ENCODE peak calls at places on chromosome 17, in four cellular contexts. J is HCT116, H is Panc1, U is K562. W is an unnamed sample.

GRCh38 chr17:41667280-41668008 is 21.2 kb upstream of the EIF1 start:
- DNase-seq in J (no peak), H (no peak), U (peak), W (no peak)

GRCh38 chr17:37742114-37742761 is 2.6 kb downstream of the HNF1B start:
- DNase-seq in J (no peak), H (no peak), U (no peak), W (no peak)

GRCh38 chr17:42101513-42102292 is 3.4 kb upstream of the ZNF385C start:
- DNase-seq in J (peak), H (no peak), U (peak), W (peak)

GRCh38 chr17:45246861-45247428 is 14.9 kb downstream of the SPATA32 start:
- DNase-seq in J (no peak), H (no peak), U (peak), W (no peak)

GRCh38 chr17:55664287-55664686 is 58.4 kb downstream of the TMEM100 start:
- DNase-seq in J (no peak), H (no peak), U (no peak), W (no peak)

GRCh38 chr17:14203392-14203791 is 33.3 kb downstream of the CDRT15 start:
- DNase-seq in J (no peak), H (no peak), U (peak), W (no peak)

GRCh38 chr17:48215583-48216139 is 108.1 kb downstream of the SNX11 start:
- DNase-seq in J (peak), H (no peak), U (peak), W (peak)

GRCh38 chr17:29560306-29560705 is 6.5 kb downstream of the ABHD15 start:
- DNase-seq in J (no peak), H (no peak), U (no peak), W (no peak)

GRCh38 chr17:80584171-80584905 is 39.7 kb downstream of the RPTOR start:
- DNase-seq in J (no peak), H (no peak), U (no peak), W (no peak)

GRCh38 chr17:41896726-41897125 is 22.0 kb downstream of the ACLY start:
- DNase-seq in J (no peak), H (no peak), U (no peak), W (no peak)

GRCh38 chr17:6677158-6677831 is 25.7 kb downstream of the C17orf100 start:
- DNase-seq in J (no peak), H (no peak), U (no peak), W (peak)

GRCh38 chr17:6940186-6940649 is 55.6 kb upstream of the ALOX12 start:
- DNase-seq in J (no peak), H (no peak), U (peak), W (no peak)

GRCh38 chr17:6473128-6473767 is 29.0 kb downstream of the PIMREG start:
- DNase-seq in J (peak), H (peak), U (peak), W (peak)

GRCh38 chr17:28384281-28385036 is 13.0 kb downstream of the SARM1 start:
- DNase-seq in J (no peak), H (no peak), U (peak), W (no peak)

GRCh38 chr17:4142107-4142900 is 526 bp downstream of the ZZEF1 start:
- DNase-seq in J (no peak), H (no peak), U (no peak), W (peak)

GRCh38 chr17:75535119-75535537 is 9.6 kb downstream of the LLGL2 start:
- DNase-seq in J (no peak), H (no peak), U (no peak), W (no peak)

GRCh38 chr17:44636562-44636961 is 19.7 kb upstream of the MEIOC start:
- DNase-seq in J (peak), H (no peak), U (no peak), W (peak)

GRCh38 chr17:6106212-6106611 is 36.0 kb downstream of the WSCD1 start:
- DNase-seq in J (no peak), H (no peak), U (no peak), W (no peak)

GRCh38 chr17:37576281-37576680 is 32.9 kb downstream of the SYNRG start:
- DNase-seq in J (no peak), H (no peak), U (no peak), W (no peak)

GRCh38 chr17:55730380-55730779 is 7.7 kb upstream of the TMEM100 start:
- DNase-seq in J (no peak), H (no peak), U (no peak), W (no peak)

GRCh38 chr17:61594294-61594825 is 3.3 kb upstream of the NACA2 start:
- DNase-seq in J (no peak), H (no peak), U (no peak), W (no peak)

GRCh38 chr17:42273474-42274272 is 2.5 kb downstream of the STAT5B start:
- DNase-seq in J (no peak), H (no peak), U (no peak), W (no peak)

GRCh38 chr17:67492824-67493490 is 115.9 kb downstream of the PITPNC1 start:
- DNase-seq in J (no peak), H (no peak), U (no peak), W (no peak)

GRCh38 chr17:67491678-67492019 is 114.6 kb downstream of the PITPNC1 start:
- DNase-seq in J (no peak), H (no peak), U (no peak), W (no peak)

GRCh38 chr17:67492251-67492740 is 115.2 kb downstream of the PITPNC1 start:
- DNase-seq in J (no peak), H (no peak), U (no peak), W (no peak)

GRCh38 chr17:67490471-67490870 is 113.4 kb downstream of the PITPNC1 start:
- DNase-seq in J (no peak), H (no peak), U (no peak), W (no peak)

DNA sequence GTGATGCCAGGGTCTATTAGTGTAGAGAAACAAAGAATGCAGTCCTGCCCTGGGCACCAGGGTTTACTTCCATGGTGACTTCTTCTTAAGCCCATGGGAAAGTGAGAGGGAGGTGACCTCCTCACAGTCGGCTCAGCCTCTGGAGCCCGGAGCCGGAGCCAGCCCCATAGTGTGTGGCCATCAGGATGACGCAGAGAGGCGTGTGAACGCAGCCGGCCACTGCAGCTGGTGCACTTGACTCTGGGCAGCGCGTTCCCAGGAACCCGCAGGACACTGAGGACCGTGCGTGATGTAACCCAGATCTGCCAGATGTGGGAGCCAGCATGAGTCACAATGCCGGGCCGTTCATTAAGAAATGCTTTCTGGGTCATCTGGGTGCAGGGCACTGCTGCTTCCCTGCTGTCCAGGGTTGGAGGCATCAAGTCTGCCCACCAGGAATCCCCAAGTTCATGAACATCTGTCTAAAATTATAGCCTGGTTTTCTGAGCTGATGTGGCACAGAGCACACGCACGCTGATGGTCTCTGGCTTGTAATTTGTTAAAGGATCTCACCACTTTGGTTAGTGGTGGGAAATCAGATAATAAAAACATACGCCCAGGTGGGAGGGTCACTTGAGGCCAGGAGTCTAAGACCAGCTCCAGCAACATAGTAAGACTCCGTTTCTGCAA is 114.1 kb downstream of the PITPNC1 start:
- DNase-seq in J (peak), H (no peak), U (no peak), W (peak)
- TF ChIP-seq TCF7L2 in J (no peak), H (no peak), U (no peak), W (no peak)

GRCh38 chr17:50064253-50064991 is 8.5 kb downstream of the ITGA3 start:
- DNase-seq in J (peak), H (peak), U (peak), W (no peak)

GRCh38 chr17:50060951-50061712 is 5.2 kb downstream of the ITGA3 start:
- DNase-seq in J (no peak), H (no peak), U (no peak), W (no peak)

GRCh38 chr17:50065056-50065455 is 9.1 kb downstream of the ITGA3 start:
- DNase-seq in J (no peak), H (no peak), U (no peak), W (no peak)

GRCh38 chr17:50063516-50064252 is 7.8 kb downstream of the ITGA3 start:
- DNase-seq in J (no peak), H (no peak), U (no peak), W (no peak)

DNA sequence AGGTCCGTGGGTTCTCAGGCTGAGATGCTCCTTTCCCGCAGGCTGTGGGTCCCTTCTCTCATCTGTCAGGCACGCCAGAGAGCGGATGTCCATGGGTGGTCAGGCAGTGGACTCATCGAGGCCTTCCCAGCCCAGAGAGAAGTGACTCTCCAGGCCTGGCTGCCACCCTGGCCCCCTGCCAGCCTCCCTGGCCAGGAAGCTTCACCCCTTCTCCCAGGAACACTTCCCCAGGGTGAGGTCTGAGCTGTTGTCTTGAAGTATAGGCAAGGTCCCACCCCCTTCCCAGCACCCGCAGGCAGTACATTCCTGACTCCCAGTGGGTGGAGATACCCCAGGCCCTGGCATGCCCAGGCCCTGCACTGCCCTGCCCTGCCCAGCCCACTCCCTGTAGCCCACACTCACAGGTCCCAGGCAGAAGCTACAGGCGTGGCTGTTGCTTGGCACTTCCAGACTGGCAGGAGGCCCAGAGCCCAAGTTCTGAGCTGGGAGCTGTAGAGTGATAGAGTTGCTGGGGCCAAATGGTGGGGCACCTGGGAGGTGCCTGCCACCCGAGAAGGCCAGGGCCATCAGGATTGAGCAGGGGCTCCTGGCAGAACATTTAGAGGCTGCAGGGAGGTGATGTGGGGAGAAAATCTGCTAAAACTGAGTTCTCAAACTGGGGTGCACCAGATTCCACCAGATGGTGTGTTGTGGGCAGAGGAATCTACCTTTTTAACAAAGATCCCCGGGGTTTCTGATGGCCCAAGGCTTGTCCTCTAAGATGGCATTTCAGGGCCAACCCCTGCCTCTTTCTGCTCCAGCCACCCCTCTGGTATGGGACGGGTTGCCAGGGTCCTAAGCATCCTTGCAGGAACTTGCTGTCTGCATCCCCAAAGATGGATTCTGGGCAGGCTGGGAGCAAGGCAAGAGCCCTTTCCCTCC is 6.7 kb downstream of the ITGA3 start:
- DNase-seq in J (peak), H (no peak), U (no peak), W (no peak)
- TF ChIP-seq TCF7L2 in J (no peak), H (no peak), U (no peak), W (no peak)

GRCh38 chr17:77779711-77780539 is 178.6 kb upstream of the TNRC6C start:
- DNase-seq in J (no peak), H (no peak), U (no peak), W (no peak)
- TF ChIP-seq TCF7L2 in J (no peak), H (no peak), U (no peak), W (no peak)

DNA sequence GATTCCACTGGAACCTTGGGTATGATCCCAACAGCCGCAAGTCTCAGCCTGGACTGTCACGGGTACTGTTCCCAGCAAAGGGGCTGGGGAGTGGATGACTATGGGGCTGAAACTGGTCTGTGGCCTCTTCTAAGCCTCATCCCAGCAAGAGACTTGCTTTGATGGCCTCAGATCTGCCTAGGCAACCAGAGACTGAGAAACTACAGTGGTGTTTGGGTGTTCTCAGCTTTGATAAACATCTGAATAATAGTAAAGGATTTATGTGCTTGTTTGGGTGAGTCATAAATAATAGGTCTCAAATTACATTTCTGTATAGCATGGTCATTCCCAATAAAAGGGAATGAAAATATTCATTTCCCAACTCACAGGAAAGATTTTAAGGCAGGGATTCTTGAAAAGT is 30.2 kb upstream of the ULK2 start:
- DNase-seq in J (peak), H (no peak), U (no peak), W (no peak)
- TF ChIP-seq TCF7L2 in J (no peak), H (no peak), U (no peak), W (no peak)

GRCh38 chr17:76808326-76808725 is 59.9 kb upstream of the MGAT5B start:
- DNase-seq in J (no peak), H (no peak), U (no peak), W (no peak)
- TF ChIP-seq TCF7L2 in J (no peak), H (no peak), U (no peak), W (no peak)

GRCh38 chr17:63482509-63482908 is 5.6 kb downstream of the ACE start:
- DNase-seq in J (no peak), H (no peak), U (no peak), W (no peak)

GRCh38 chr17:63479495-63480184 is 2.8 kb downstream of the ACE start:
- DNase-seq in J (no peak), H (no peak), U (no peak), W (no peak)

GRCh38 chr17:63480192-63480784 is 3.4 kb downstream of the ACE start:
- DNase-seq in J (no peak), H (no peak), U (no peak), W (no peak)

GRCh38 chr17:63481488-63481870 is 4.6 kb downstream of the ACE start:
- DNase-seq in J (no peak), H (no peak), U (no peak), W (no peak)

GRCh38 chr17:63480826-63481487 is 4.1 kb downstream of the ACE start:
- DNase-seq in J (no peak), H (no peak), U (no peak), W (no peak)
- TF ChIP-seq TCF7L2 in J (no peak), H (no peak), U (no peak), W (no peak)

GRCh38 chr17:78289802-78290363 is 58.5 kb downstream of the TMEM235 start:
- DNase-seq in J (peak), H (peak), U (peak), W (peak)
- TF ChIP-seq TCF7L2 in J (peak), H (peak), U (no peak), W (no peak)

DNA sequence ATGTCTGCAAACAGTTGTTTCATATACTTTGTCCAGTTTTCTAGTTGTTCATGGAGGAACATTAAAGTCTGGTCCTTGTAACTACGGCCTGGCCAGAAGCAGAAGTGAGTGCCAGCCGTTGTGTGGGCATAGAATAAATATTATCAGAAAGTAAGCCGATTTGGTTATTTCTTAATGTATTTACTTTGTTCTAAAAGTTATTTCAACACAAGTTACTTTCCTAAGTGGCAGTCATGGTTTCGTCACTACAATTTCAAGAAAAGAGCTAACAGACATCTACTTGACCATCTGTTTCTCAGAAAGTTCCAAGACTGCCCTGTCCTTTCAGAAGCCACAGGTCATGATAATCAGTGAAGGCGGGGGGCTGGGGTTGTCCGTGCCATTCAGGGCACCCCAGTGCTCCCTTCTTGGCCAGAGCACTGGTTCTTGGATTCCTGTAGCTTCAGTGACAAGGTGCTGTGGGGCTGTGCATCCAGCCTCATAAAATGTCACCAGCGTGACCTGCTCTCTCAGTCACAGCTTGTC is 14.9 kb upstream of the FASN start:
- DNase-seq in J (no peak), H (no peak), U (no peak), W (no peak)
- TF ChIP-seq TCF7L2 in J (no peak), H (no peak), U (no peak), W (no peak)